ENCODE peak calls at places on chromosomes 11 and 22, in five cellular contexts. N, F, A, X and K are unnamed samples.

GRCh38 chr11:118434553-118435232 is 1.6 kb upstream of the KMT2A start:
- DNase-seq in N (peak; percentile 23), F (no peak), A (peak; percentile 32), X (no peak), K (peak; percentile 73)

GRCh38 chr22:31748490-31748889 is 1.4 kb downstream of the PRR14L start:
- DNase-seq in N (no peak), F (no peak), A (no peak), X (no peak), K (no peak)

GRCh38 chr22:38831166-38831945 is 12.5 kb downstream of the NPTXR start:
- DNase-seq in N (no peak), F (peak; percentile 63), A (no peak), X (no peak), K (no peak)

GRCh38 chr11:128894685-128895084 is 3.5 kb downstream of the KCNJ5 start:
- DNase-seq in N (no peak), F (no peak), A (peak; percentile 42), X (no peak), K (no peak)

GRCh38 chr22:37998543-37998942 is 14.2 kb upstream of the SOX10 start:
- DNase-seq in N (no peak), F (no peak), A (no peak), X (no peak), K (no peak)

GRCh38 chr11:61293869-61294716 is 1.0 kb downstream of the VWCE start:
- DNase-seq in N (no peak), F (no peak), A (peak; percentile 21), X (no peak), K (peak; percentile 10)

GRCh38 chr22:49906799-49907290 is 11.4 kb downstream of the ALG12 start:
- DNase-seq in N (no peak), F (no peak), A (no peak), X (no peak), K (no peak)

GRCh38 chr11:28938091-28938490 is 829.9 kb downstream of the METTL15 start:
- DNase-seq in N (no peak), F (no peak), A (no peak), X (no peak), K (no peak)

GRCh38 chr11:116217006-116217405 is 555.8 kb downstream of the BUD13 start:
- DNase-seq in N (peak; percentile 9), F (no peak), A (peak; percentile 34), X (no peak), K (no peak)

GRCh38 chr11:63592975-63593395 is 21.2 kb downstream of the PLAAT3 start:
- DNase-seq in N (no peak), F (peak; percentile 8), A (peak; percentile 18), X (no peak), K (peak; percentile 7)

GRCh38 chr11:111403021-111403725 is 24.1 kb upstream of the POU2AF1 start:
- DNase-seq in N (no peak), F (no peak), A (no peak), X (no peak), K (no peak)

GRCh38 chr11:1005913-1006312 is 30.6 kb downstream of the MUC6 start:
- DNase-seq in N (no peak), F (no peak), A (no peak), X (no peak), K (peak; percentile 81)

GRCh38 chr22:37516456-37516855 is 2.8 kb downstream of the CARD10 start:
- DNase-seq in N (no peak), F (no peak), A (no peak), X (no peak), K (no peak)

GRCh38 chr11:44619931-44620725 is 54.7 kb downstream of the CD82 start:
- DNase-seq in N (no peak), F (no peak), A (peak; percentile 6), X (no peak), K (no peak)

GRCh38 chr11:44036811-44037657 is 10.7 kb upstream of the ACCSL start:
- DNase-seq in N (peak; percentile 72), F (peak; percentile 55), A (peak; percentile 62), X (peak; percentile 39), K (peak; percentile 89)